ENCODE peak calls at places on chromosomes 7 and 10, in five cellular contexts. S is iris pigment epithelial cell, Z is substantia nigra, C is testis, R is cardiac muscle cell. F is an unnamed sample.

GRCh38 chr7:120553497-120553896 is 280.5 kb downstream of the KCND2 start:
- DNase-seq in Z (no peak), R (no peak), S (no peak), C (no peak), F (no peak)

GRCh38 chr7:141686074-141686473 is 15.9 kb downstream of the DENND11 start:
- DNase-seq in S (no peak), Z (no peak), R (no peak), C (no peak), F (no peak)

GRCh38 chr10:23067939-23068775 is 27.2 kb upstream of the MSRB2 start:
- DNase-seq in R (peak; percentile 90), Z (peak; percentile 39), S (peak; percentile 59), C (peak; percentile 91), F (peak; percentile 87)

GRCh38 chr7:6023974-6024435 is 7.2 kb upstream of the ANKRD61 start:
- DNase-seq in R (no peak), S (no peak), Z (no peak), C (no peak), F (no peak)

GRCh38 chr10:75291800-75292199 is 56.0 kb upstream of the COMTD1 start:
- DNase-seq in C (no peak), R (no peak), S (no peak), Z (no peak), F (no peak)

GRCh38 chr7:77368974-77369373 is 47.2 kb downstream of the GSAP start:
- DNase-seq in S (peak; percentile 28), Z (no peak), C (no peak), R (peak; percentile 44), F (no peak)

GRCh38 chr7:142111509-142111908 is at the start of gene MGAM2:
- DNase-seq in C (no peak), Z (no peak), R (no peak), S (no peak), F (no peak)

GRCh38 chr7:42144253-42145002 is 92.6 kb downstream of the GLI3 start:
- DNase-seq in S (peak; percentile 78), C (no peak), R (peak; percentile 76), Z (no peak), F (no peak)

GRCh38 chr7:155209478-155209864 is 88.2 kb upstream of the INSIG1 start:
- DNase-seq in R (no peak), Z (no peak), S (no peak), C (no peak), F (no peak)

GRCh38 chr10:4812952-4813351 is 13.1 kb upstream of the AKR1E2 start:
- DNase-seq in Z (no peak), C (no peak), R (peak; percentile 46), S (peak; percentile 97), F (no peak)

GRCh38 chr7:151062399-151063211 is 3.2 kb downstream of the SLC4A2 start:
- DNase-seq in C (peak; percentile 77), R (peak; percentile 72), Z (no peak), S (peak; percentile 86), F (no peak)

GRCh38 chr10:119446441-119447277 is 95.9 kb downstream of the RGS10 start:
- DNase-seq in R (no peak), C (no peak), Z (no peak), S (no peak), F (no peak)